ENCODE peak calls at places on chromosomes 4 and X, in nine cellular contexts. E is heart left ventricle, R is A673, U is GM12865, M is body of pancreas, J is fibroblast of lung, X is OCI-LY7, T is foreskin fibroblast, F is lower lobe of right lung. Z is an unnamed sample.

GRCh38 chr4:37685726-37686372 is 327 bp downstream of the RELL1 start:
- DNase-seq in E (no peak), R (peak; percentile 37), U (peak; percentile 51), M (peak; percentile 66), J (peak; percentile 37), X (peak; percentile 65), T (peak; percentile 27), F (no peak), Z (no peak)

GRCh38 chrX:129932137-129932791 is 26.3 kb downstream of the UTP14A start:
- DNase-seq in E (peak; percentile 94), R (peak; percentile 90), U (peak; percentile 92), M (peak; percentile 89), J (peak; percentile 92), X (peak; percentile 72), T (peak; percentile 84), F (peak; percentile 94), Z (peak; percentile 66)

GRCh38 chrX:1035206-1035605 is 177.2 kb downstream of the CRLF2 start:
- DNase-seq in E (no peak), R (no peak), U (no peak), M (no peak), J (no peak), X (no peak), T (no peak), F (no peak), Z (no peak)

GRCh38 chr4:4416981-4417380 is 30.1 kb downstream of the NSG1 start:
- DNase-seq in E (no peak), R (no peak), U (no peak), M (no peak), J (no peak), X (no peak), T (no peak), F (no peak), Z (no peak)

GRCh38 chr4:14260591-14260990 is 633.1 kb upstream of the BOD1L1 start:
- DNase-seq in E (no peak), R (no peak), U (no peak), M (no peak), J (no peak), X (no peak), T (no peak), F (no peak), Z (no peak)

GRCh38 chr4:1575418-1576199 is 108.5 kb downstream of the FAM53A start:
- DNase-seq in E (no peak), R (no peak), U (no peak), M (no peak), J (no peak), X (no peak), T (no peak), F (peak; percentile 34), Z (no peak)

GRCh38 chr4:83308672-83309071 is 24.1 kb upstream of the COQ2 start:
- DNase-seq in E (no peak), R (no peak), U (no peak), M (no peak), J (no peak), X (no peak), T (no peak), F (no peak), Z (no peak)

GRCh38 chrX:153819398-153820083 is 10.8 kb downstream of the PDZD4 start:
- DNase-seq in E (no peak), R (no peak), U (no peak), M (peak; percentile 10), J (no peak), X (no peak), T (no peak), F (no peak), Z (no peak)

GRCh38 chr4:76811604-76812412 is 86.1 kb downstream of the SOWAHB start:
- DNase-seq in E (peak; percentile 75), R (peak; percentile 88), U (no peak), M (no peak), J (peak; percentile 82), X (no peak), T (peak; percentile 30), F (no peak), Z (peak; percentile 2)

GRCh38 chr4:150679018-150679766 is 97.2 kb downstream of the MAB21L2 start:
- DNase-seq in E (no peak), R (no peak), U (no peak), M (no peak), J (no peak), X (no peak), T (no peak), F (no peak), Z (no peak)

GRCh38 chr4:2937146-2937857 is 25.9 kb downstream of the NOP14 start:
- DNase-seq in E (peak; percentile 62), R (no peak), U (peak; percentile 85), M (peak; percentile 41), J (peak; percentile 79), X (no peak), T (no peak), F (peak; percentile 87), Z (no peak)

GRCh38 chr4:11106769-11107168 is 321.9 kb downstream of the HS3ST1 start:
- DNase-seq in E (no peak), R (no peak), U (no peak), M (no peak), J (peak; percentile 4), X (no peak), T (no peak), F (no peak), Z (no peak)

GRCh38 chr4:76272999-76273398 is 21.5 kb downstream of the FAM47E start:
- DNase-seq in E (no peak), R (no peak), U (no peak), M (no peak), J (no peak), X (no peak), T (no peak), F (no peak), Z (no peak)

GRCh38 chr4:89586864-89587263 is 250.1 kb downstream of the SNCA start:
- DNase-seq in E (no peak), R (no peak), U (peak; percentile 5), M (no peak), J (peak; percentile 9), X (no peak), T (no peak), F (no peak), Z (peak; percentile 5)

GRCh38 chrX:86946569-86946968 is 571.0 kb upstream of the KLHL4 start:
- DNase-seq in E (no peak), R (peak; percentile 28), U (peak; percentile 5), M (no peak), J (no peak), X (peak; percentile 33), T (no peak), F (no peak), Z (no peak)

GRCh38 chrX:153514259-153514658 is 3.2 kb upstream of the ATP2B3 start:
- DNase-seq in E (no peak), R (no peak), U (no peak), M (no peak), J (no peak), X (no peak), T (no peak), F (no peak), Z (no peak)

GRCh38 chrX:40262641-40263560 is 165.1 kb upstream of the BCOR start:
- DNase-seq in E (no peak), R (no peak), U (no peak), M (no peak), J (peak; percentile 62), X (no peak), T (peak; percentile 64), F (no peak), Z (no peak)
- H3K4me3 ChIP-seq in E (no peak overlapping the region), R (no peak overlapping the region), U (no peak overlapping the region), M (no peak overlapping the region), J (no peak overlapping the region), X (no peak overlapping the region), T (no peak overlapping the region), F (no peak overlapping the region), Z (no peak overlapping the region)

GRCh38 chr4:8788174-8788573 is 83.5 kb downstream of the HMX1 start:
- DNase-seq in E (no peak), R (no peak), U (no peak), M (no peak), J (no peak), X (no peak), T (no peak), F (no peak), Z (no peak)
- TF ChIP-seq CTCF in E (no peak), R (no peak), U (no peak), M (no peak), J (no peak), X (no peak), T (no peak), F (no peak), Z (no peak)

DNA sequence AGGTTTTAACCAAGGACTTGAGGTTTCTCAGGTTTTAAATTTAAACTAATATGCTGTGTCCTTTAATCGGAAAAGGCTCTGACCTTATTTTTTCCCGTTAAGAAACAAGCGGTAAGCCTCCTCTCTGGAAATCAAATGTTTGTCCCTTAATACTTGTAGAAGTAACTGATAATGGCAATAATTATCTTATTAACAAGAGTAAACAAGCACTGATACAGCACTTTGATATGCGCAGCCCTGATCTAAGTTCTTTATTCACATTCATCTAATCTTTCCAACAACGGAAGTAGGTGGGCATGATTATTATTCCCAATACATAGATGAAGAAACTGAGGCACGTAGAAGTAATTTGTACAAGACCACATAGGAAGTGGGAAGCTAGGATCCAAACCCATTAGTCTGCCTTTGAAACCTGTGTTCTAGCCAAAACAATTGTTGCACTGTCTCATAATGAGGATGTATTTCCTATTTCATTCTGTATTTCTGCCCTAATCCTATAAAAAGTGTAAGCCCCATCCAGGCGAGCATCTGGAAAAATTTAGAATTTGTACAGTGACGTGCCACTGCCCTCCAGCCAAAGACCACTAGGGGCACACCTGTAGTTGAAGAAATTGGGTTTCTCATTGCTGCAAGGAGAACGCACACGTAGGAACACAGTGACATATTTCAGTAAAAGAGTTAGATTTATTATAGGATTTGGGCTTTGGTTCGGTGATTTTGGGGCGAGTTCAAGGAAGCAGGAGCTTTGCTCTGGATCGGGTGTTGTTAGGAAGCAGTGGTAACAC is 605 bp downstream of the CXorf58 start:
- DNase-seq in E (no peak), R (peak; percentile 19), U (peak; percentile 27), M (peak; percentile 20), J (no peak), X (peak; percentile 61), T (no peak), F (no peak), Z (no peak)
- H3K4me3 ChIP-seq in E (no peak overlapping the region), R (peak overlapping the region; percentile 74), U (peak overlapping the region; percentile 59), M (no peak overlapping the region), J (peak overlapping the region; percentile 49), X (peak overlapping the region; percentile 89), T (peak overlapping the region; percentile 22), F (peak overlapping the region; percentile 61), Z (no peak overlapping the region)

DNA sequence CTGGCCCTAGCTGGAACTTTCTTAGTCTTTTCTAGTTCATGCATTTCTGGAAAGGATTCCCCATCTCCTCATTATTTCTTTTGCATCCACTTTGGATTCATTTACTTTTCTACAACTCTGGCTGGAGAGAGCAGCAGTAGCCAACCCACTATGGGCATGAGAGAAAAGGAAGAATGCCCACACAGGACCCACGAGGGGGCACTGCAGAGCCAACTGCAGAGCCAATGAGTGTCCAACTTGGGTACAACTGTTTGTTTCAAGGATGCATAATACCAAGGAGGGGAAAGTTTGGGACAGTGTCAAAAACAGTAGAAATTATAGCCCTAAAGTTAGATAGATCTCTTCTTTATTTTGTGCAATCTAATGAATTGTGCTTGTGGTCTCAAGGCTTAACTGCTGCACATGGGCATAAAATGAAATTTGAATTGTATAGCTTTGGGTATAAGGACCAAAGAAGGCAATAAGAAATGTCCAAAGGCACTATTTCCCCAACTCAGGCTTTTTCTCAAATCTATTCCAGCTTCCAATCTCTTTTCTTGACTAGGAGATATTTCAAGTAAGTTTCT is 230.6 kb downstream of the NSUN7 start:
- DNase-seq in E (no peak), R (peak; percentile 54), U (peak; percentile 59), M (no peak), J (no peak), X (peak; percentile 51), T (no peak), F (no peak), Z (no peak)
- TF ChIP-seq CTCF in E (peak; percentile 40), R (peak; percentile 76), U (peak; percentile 62), M (peak; percentile 13), J (peak; percentile 9), X (peak; percentile 79), T (peak; percentile 49), F (peak; percentile 45), Z (peak; percentile 60)